ENCODE peak calls at places on chromosome 21, in four cellular contexts. P, G, A and H are unnamed samples.

GRCh38 chr21:45114475-45114874 is 40.1 kb downstream of the ADARB1 start:
- DNase-seq in G (no peak), A (no peak), P (no peak), H (no peak)

GRCh38 chr21:15062566-15062965 is 2.2 kb downstream of the NRIP1 start:
- DNase-seq in P (no peak), G (no peak), A (no peak), H (no peak)

GRCh38 chr21:40208206-40208950 is 341.1 kb downstream of the PCP4 start:
- DNase-seq in P (no peak), A (no peak), G (no peak), H (no peak)

GRCh38 chr21:15943009-15943666 is 213.4 kb downstream of the USP25 start:
- DNase-seq in A (no peak), G (no peak), P (no peak), H (no peak)

GRCh38 chr21:33245289-33245918 is 15.7 kb downstream of the IFNAR2 start:
- DNase-seq in G (no peak), P (no peak), A (no peak), H (peak; percentile 85)

GRCh38 chr21:42304556-42305454 is 10.4 kb downstream of the TFF3 start:
- DNase-seq in P (peak; percentile 44), G (no peak), A (no peak), H (peak; percentile 31)

GRCh38 chr21:37357691-37358090 is 8.9 kb upstream of the DYRK1A start:
- DNase-seq in G (no peak), A (no peak), P (no peak), H (no peak)

GRCh38 chr21:23016617-23017016 is 2018.4 kb downstream of the NCAM2 start:
- DNase-seq in P (no peak), A (no peak), G (no peak), H (no peak)

GRCh38 chr21:42631142-42631541 is 22.3 kb upstream of the PDE9A start:
- DNase-seq in A (no peak), P (peak; percentile 20), G (no peak), H (peak; percentile 26)

GRCh38 chr21:14114251-14114650 is 96.5 kb downstream of the LIPI start:
- DNase-seq in A (no peak), G (no peak), P (no peak), H (no peak)

GRCh38 chr21:24840287-24840686 is 767.0 kb downstream of the MRPL39 start:
- DNase-seq in G (no peak), A (no peak), P (peak; percentile 54), H (no peak)

GRCh38 chr21:28801906-28802305 is 190.8 kb downstream of the LTN1 start:
- DNase-seq in G (no peak), P (no peak), A (no peak), H (no peak)

GRCh38 chr21:15446193-15446592 is 283.6 kb upstream of the USP25 start:
- DNase-seq in A (no peak), G (no peak), P (no peak), H (no peak)

GRCh38 chr21:33396436-33396835 is 6.8 kb upstream of the IFNGR2 start:
- DNase-seq in P (no peak), G (no peak), A (no peak), H (no peak)

GRCh38 chr21:45555251-45555556 is 13.0 kb upstream of the SLC19A1 start:
- DNase-seq in P (no peak), A (no peak), G (no peak), H (no peak)

GRCh38 chr21:32252136-32252535 is 26.7 kb downstream of the MIS18A start:
- DNase-seq in A (no peak), G (no peak), P (no peak), H (no peak)

GRCh38 chr21:30408782-30409494 is 13.1 kb downstream of the KRTAP13-1 start:
- DNase-seq in A (no peak), P (peak; percentile 71), G (no peak), H (no peak)

GRCh38 chr21:44664691-44665090 is 2.0 kb downstream of the KRTAP12-2 start:
- DNase-seq in P (no peak), G (no peak), A (no peak), H (no peak)

GRCh38 chr21:45615145-45615711 is 28.3 kb upstream of the PCBP3 start:
- DNase-seq in P (no peak), A (peak; percentile 93), G (peak; percentile 58), H (peak; percentile 42)

GRCh38 chr21:27033467-27033866 is 66.6 kb upstream of the ADAMTS5 start:
- DNase-seq in G (no peak), P (no peak), A (no peak), H (no peak)

GRCh38 chr21:42463861-42464515 is 32.0 kb downstream of the RSPH1 start:
- DNase-seq in P (no peak), A (peak; percentile 64), G (peak; percentile 44), H (peak; percentile 63)

GRCh38 chr21:44454747-44455523 is at the start of gene LRRC3:
- DNase-seq in A (peak; percentile 86), P (peak; percentile 88), G (peak; percentile 22), H (peak; percentile 97)

GRCh38 chr21:26534517-26534916 is 38.6 kb downstream of the CYYR1 start:
- DNase-seq in G (no peak), A (no peak), P (no peak), H (no peak)

GRCh38 chr21:34499116-34499515 is 12.9 kb downstream of the KCNE1 start:
- DNase-seq in P (no peak), G (no peak), A (no peak), H (no peak)

GRCh38 chr21:45818904-45819285 is 162.7 kb upstream of the COL6A1 start:
- DNase-seq in P (no peak), G (no peak), A (peak; percentile 86), H (peak; percentile 60)

GRCh38 chr21:27570306-27570868 is 603.5 kb upstream of the ADAMTS5 start:
- DNase-seq in A (no peak), P (no peak), G (no peak), H (no peak)

GRCh38 chr21:46113497-46114176 is 15.7 kb downstream of the COL6A2 start:
- DNase-seq in G (no peak), P (no peak), A (no peak), H (no peak)

GRCh38 chr21:45020629-45021427 is 53.6 kb upstream of the ADARB1 start:
- DNase-seq in G (no peak), A (no peak), P (no peak), H (peak; percentile 46)

GRCh38 chr21:42039911-42040351 is 29.8 kb upstream of the ZBTB21 start:
- DNase-seq in P (peak; percentile 67), A (no peak), G (no peak), H (no peak)

GRCh38 chr21:31524140-31524539 is 135.4 kb upstream of the SOD1 start:
- DNase-seq in G (no peak), A (no peak), P (no peak), H (no peak)

GRCh38 chr21:15823486-15824150 is 93.8 kb downstream of the USP25 start:
- DNase-seq in A (no peak), P (no peak), G (no peak), H (no peak)

GRCh38 chr21:14453339-14453738 is 70.4 kb upstream of the HSPA13 start:
- DNase-seq in G (no peak), P (no peak), A (no peak), H (no peak)

GRCh38 chr21:39055167-39055767 is 128.0 kb downstream of the PSMG1 start:
- DNase-seq in G (no peak), P (no peak), A (no peak), H (no peak)

GRCh38 chr21:45874716-45875415 is 106.7 kb upstream of the COL6A1 start:
- DNase-seq in A (no peak), P (peak; percentile 47), G (no peak), H (peak; percentile 13)

GRCh38 chr21:44049182-44049581 is 37.1 kb downstream of the TRAPPC10 start:
- DNase-seq in A (no peak), P (no peak), G (no peak), H (no peak)